ENCODE peak calls at places on chromosomes 4 and X, in eight cellular contexts. E is AG09309, H is kidney glomerular epithelial cell, P is NCI-H1436, M is hypothalamus, A is neuronal stem cell, N is nephron progenitor cell, X is Daoy. K is an unnamed sample.

GRCh38 chr4:39682133-39682532 is 15.8 kb upstream of the UBE2K start:
- DNase-seq in E (no peak), H (no peak), P (no peak), M (no peak), A (no peak), N (no peak), X (no peak), K (no peak)

GRCh38 chrX:153908219-153908875 is 3.9 kb downstream of the AVPR2 start:
- DNase-seq in E (no peak), H (no peak), P (no peak), M (no peak), A (no peak), N (no peak), X (no peak), K (no peak)

GRCh38 chr4:22299678-22300077 is 216.2 kb downstream of the ADGRA3 start:
- DNase-seq in E (no peak), H (no peak), P (no peak), M (no peak), A (no peak), N (no peak), X (no peak), K (no peak)

GRCh38 chr4:1382776-1383727 is 23.2 kb downstream of the NKX1-1 start:
- DNase-seq in E (no peak), H (no peak), P (no peak), M (no peak), A (no peak), N (peak; percentile 0), X (no peak), K (peak; percentile 5)

GRCh38 chrX:119410027-119410819 is 11.1 kb downstream of the SLC25A43 start:
- DNase-seq in E (peak; percentile 71), H (no peak), P (no peak), M (no peak), A (no peak), N (no peak), X (peak; percentile 79), K (peak; percentile 63)

GRCh38 chrX:52262195-52262546 is 77.5 kb downstream of the MAGED4 start:
- DNase-seq in E (no peak), H (no peak), P (no peak), M (no peak), A (no peak), N (no peak), X (no peak), K (no peak)

GRCh38 chr4:85829276-85830051 is 354.5 kb downstream of the ARHGAP24 start:
- DNase-seq in E (no peak), H (peak; percentile 61), P (no peak), M (no peak), A (no peak), N (no peak), X (no peak), K (no peak)

GRCh38 chr4:13493793-13494192 is 9.7 kb upstream of the RAB28 start:
- DNase-seq in E (no peak), H (no peak), P (no peak), M (no peak), A (no peak), N (no peak), X (no peak), K (no peak)

GRCh38 chr4:40334591-40335507 is at the start of gene CHRNA9:
- DNase-seq in E (no peak), H (no peak), P (no peak), M (no peak), A (peak; percentile 23), N (peak; percentile 50), X (peak; percentile 47), K (peak; percentile 73)

GRCh38 chr4:73573794-73574528 is 46.3 kb downstream of the RASSF6 start:
- DNase-seq in E (peak; percentile 44), H (peak; percentile 46), P (peak; percentile 84), M (peak; percentile 43), A (peak; percentile 84), N (peak; percentile 75), X (peak; percentile 63), K (peak; percentile 77)

GRCh38 chrX:7120578-7121219 is 26.8 kb upstream of the STS start:
- DNase-seq in E (no peak), H (peak; percentile 0), P (no peak), M (no peak), A (no peak), N (no peak), X (no peak), K (no peak)

GRCh38 chrX:97597954-97598353 is 714.2 kb downstream of the RPA4 start:
- DNase-seq in E (no peak), H (no peak), P (no peak), M (no peak), A (no peak), N (no peak), X (no peak), K (peak; percentile 64)

GRCh38 chrX:22349116-22349515 is 76.4 kb downstream of the CBLL2 start:
- DNase-seq in E (no peak), H (no peak), P (no peak), M (no peak), A (no peak), N (no peak), X (no peak), K (no peak)

GRCh38 chr4:89277412-89277811 is 30.2 kb downstream of the GPRIN3 start:
- DNase-seq in E (no peak), H (no peak), P (no peak), M (no peak), A (no peak), N (no peak), X (no peak), K (no peak)